ENCODE peak calls at places on chromosomes 16 and 17, in five cellular contexts. J is heart left ventricle, H is fibroblast of pulmonary artery, M is endothelial cell of umbilical vein, Z is HCT116. W is an unnamed sample.

GRCh38 chr16:89764711-89765201 is 43.4 kb downstream of the ZNF276 start:
- DNase-seq in H (no peak), J (peak), M (no peak), Z (no peak), W (no peak)

GRCh38 chr16:82031116-82032084 is 3.7 kb upstream of the HSD17B2 start:
- DNase-seq in H (peak), J (no peak), Z (peak), M (peak), W (peak)

GRCh38 chr17:20998571-20999043 is 44.2 kb downstream of the USP22 start:
- DNase-seq in H (no peak), M (no peak), Z (no peak), J (no peak), W (no peak)

GRCh38 chr16:31333686-31334649 is 21.0 kb upstream of the ITGAX start:
- DNase-seq in H (peak), M (no peak), Z (peak), J (no peak), W (no peak)

GRCh38 chr16:62068747-62069146 is 32.5 kb upstream of the CDH8 start:
- DNase-seq in Z (no peak), M (no peak), H (no peak), J (no peak), W (no peak)

GRCh38 chr17:72571813-72572396 is 451.1 kb downstream of the SOX9 start:
- DNase-seq in H (no peak), M (no peak), J (no peak), Z (no peak), W (no peak)

GRCh38 chr16:78249056-78249455 is 149.6 kb downstream of the WWOX start:
- DNase-seq in J (no peak), Z (no peak), M (no peak), H (no peak), W (no peak)

GRCh38 chr17:38925263-38925995 is at the start of gene LASP1NB:
- DNase-seq in M (no peak), Z (no peak), J (peak), H (peak), W (no peak)

GRCh38 chr16:56649820-56650219 is 1.9 kb upstream of the MT1B start:
- DNase-seq in M (no peak), J (no peak), Z (no peak), H (no peak), W (no peak)

GRCh38 chr16:4626396-4626795 is 1.8 kb downstream of the MGRN1 start:
- DNase-seq in Z (no peak), J (no peak), H (no peak), M (no peak), W (no peak)

GRCh38 chr16:22324787-22325597 is 27.8 kb downstream of the POLR3E start:
- DNase-seq in Z (no peak), H (no peak), J (no peak), M (no peak), W (no peak)

GRCh38 chr17:28549274-28550132 is 2.9 kb downstream of the UNC119 start:
- DNase-seq in J (no peak), M (no peak), Z (no peak), H (no peak), W (no peak)

GRCh38 chr16:88749358-88749757 is 35.7 kb downstream of the PIEZO1 start:
- DNase-seq in J (no peak), H (no peak), Z (no peak), M (no peak), W (no peak)

GRCh38 chr17:48374650-48375230 is 55.3 kb downstream of the SKAP1 start:
- DNase-seq in M (peak), H (no peak), Z (peak), J (no peak), W (no peak)

GRCh38 chr16:56353054-56353921 is 72.1 kb downstream of the AMFR start:
- DNase-seq in J (no peak), Z (no peak), H (no peak), M (no peak), W (no peak)

GRCh38 chr16:17512636-17513220 is 42.0 kb upstream of the XYLT1 start:
- DNase-seq in H (no peak), J (no peak), M (no peak), Z (no peak), W (no peak)

GRCh38 chr16:83023640-83024039 is 396.9 kb downstream of the CDH13 start:
- DNase-seq in Z (no peak), M (peak), J (no peak), H (peak), W (no peak)

GRCh38 chr16:88131256-88131655 is 180.0 kb downstream of the BANP start:
- DNase-seq in Z (no peak), H (no peak), M (no peak), J (no peak), W (no peak)

GRCh38 chr17:7987112-7987893 is 15.1 kb upstream of the GUCY2D start:
- DNase-seq in H (peak), J (no peak), Z (no peak), M (no peak), W (no peak)

GRCh38 chr16:88973007-88973410 is 4.0 kb downstream of the CBFA2T3 start:
- DNase-seq in Z (no peak), J (no peak), M (no peak), H (no peak), W (no peak)

GRCh38 chr16:22052985-22053384 is 39.4 kb upstream of the VWA3A start:
- DNase-seq in J (no peak), Z (no peak), H (no peak), M (no peak), W (no peak)

GRCh38 chr17:57109393-57110151 is 24.5 kb downstream of the AKAP1 start:
- DNase-seq in H (peak), Z (no peak), M (no peak), J (peak), W (no peak)

GRCh38 chr16:50821586-50821985 is 79.7 kb downstream of the CYLD start:
- DNase-seq in H (no peak), J (no peak), M (no peak), Z (peak), W (peak)

GRCh38 chr17:64200080-64201042 is 62.7 kb downstream of the TEX2 start:
- DNase-seq in M (no peak), J (no peak), H (peak), Z (no peak), W (no peak)

GRCh38 chr16:71883849-71884638 is at the start of gene ZNF821:
- DNase-seq in J (peak), H (peak), M (peak), Z (no peak), W (peak)

GRCh38 chr17:62966426-62967110 is 533 bp downstream of the TANC2 start:
- DNase-seq in H (peak), M (peak), J (no peak), Z (no peak), W (no peak)

GRCh38 chr16:15976225-15976812 is 26.9 kb downstream of the ABCC1 start:
- DNase-seq in M (no peak), H (no peak), J (no peak), Z (no peak), W (no peak)

GRCh38 chr16:27321013-27321960 is 7.5 kb downstream of the IL4R start:
- DNase-seq in M (no peak), Z (no peak), J (no peak), H (peak), W (no peak)

GRCh38 chr16:71883193-71883848 is 661 bp downstream of the ZNF821 start:
- DNase-seq in Z (no peak), M (peak), H (no peak), J (peak), W (no peak)

GRCh38 chr17:77235370-77236080 is 94.8 kb downstream of the SEC14L1 start:
- DNase-seq in H (peak), J (peak), Z (no peak), M (peak), W (peak)

GRCh38 chr16:66095676-66096075 is 270.8 kb upstream of the CDH5 start:
- DNase-seq in Z (no peak), M (no peak), H (no peak), J (no peak), W (no peak)
- TF ChIP-seq CTCF in Z (peak), M (no peak), H (peak), J (no peak), W (peak)

DNA sequence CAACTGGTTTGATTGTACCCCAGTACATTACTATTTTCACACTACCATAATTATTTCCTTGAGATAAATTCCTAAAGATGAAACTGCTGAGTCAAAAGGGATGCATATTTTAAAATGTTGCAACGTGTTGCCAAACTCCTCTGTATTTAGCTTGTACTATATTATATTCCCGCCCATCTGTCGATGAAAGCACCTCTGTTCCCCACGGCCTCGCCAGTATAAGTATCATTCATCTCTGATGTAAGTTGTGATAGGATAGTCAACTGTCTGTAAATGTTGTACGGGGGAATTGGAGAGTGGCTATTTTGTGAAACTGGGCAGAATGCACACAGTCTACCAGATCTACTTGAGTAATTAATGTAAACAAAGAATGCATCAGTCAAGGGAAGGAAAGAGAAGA is 47.7 kb upstream of the TNRC6A start:
- DNase-seq in J (no peak), M (no peak), Z (no peak), H (peak), W (no peak)
- H3K4me3 ChIP-seq in J (no peak), M (no peak), Z (no peak), H (no peak), W (no peak)

GRCh38 chr16:2056077-2056476 is 8.3 kb downstream of the TSC2 start:
- DNase-seq in Z (no peak), M (no peak), H (peak), J (no peak), W (no peak)

GRCh38 chr16:2058901-2059300 is 11.1 kb downstream of the TSC2 start:
- DNase-seq in Z (no peak), J (no peak), M (no peak), H (no peak), W (no peak)

GRCh38 chr16:2057438-2057837 is 9.7 kb downstream of the TSC2 start:
- DNase-seq in J (no peak), H (no peak), M (no peak), Z (no peak), W (no peak)

GRCh38 chr16:2054543-2055245 is 6.9 kb downstream of the TSC2 start:
- DNase-seq in M (no peak), H (no peak), J (no peak), Z (no peak), W (no peak)

DNA sequence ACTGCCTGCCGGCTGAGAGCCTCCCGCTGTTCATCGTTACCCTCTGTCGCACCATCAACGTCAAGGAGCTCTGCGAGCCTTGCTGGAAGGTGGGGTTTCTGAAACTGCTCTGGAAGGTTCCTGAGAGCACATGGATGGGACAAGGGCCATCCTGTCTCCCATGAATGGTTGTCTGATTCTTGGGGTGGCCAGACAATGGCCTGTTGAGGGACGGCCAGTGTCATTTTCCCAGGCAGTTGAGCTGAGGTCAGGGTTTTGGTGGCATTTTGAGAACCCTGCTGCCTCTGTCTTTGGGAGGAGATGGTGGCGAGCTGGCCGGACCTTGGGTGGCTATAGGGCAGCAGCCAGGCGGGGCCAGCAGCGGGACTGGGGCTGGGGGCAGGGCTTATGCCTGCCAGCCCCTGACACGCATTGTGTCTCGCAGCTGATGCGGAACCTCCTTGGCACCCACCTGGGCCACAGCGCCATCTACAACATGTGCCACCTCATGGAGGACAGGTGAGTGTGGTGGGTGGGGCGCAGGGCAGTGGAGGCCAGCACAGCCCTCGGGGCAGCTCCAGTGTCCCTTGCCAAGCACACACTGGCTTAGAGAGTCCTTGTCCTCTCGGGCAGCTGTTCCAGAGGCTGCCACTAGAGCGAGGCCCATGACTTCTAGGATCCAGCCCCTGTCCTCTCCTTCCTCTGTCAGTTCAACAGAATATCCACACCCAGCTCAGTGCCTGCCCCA is 9.1 kb downstream of the TSC2 start:
- DNase-seq in M (no peak), H (peak), J (no peak), Z (no peak), W (no peak)
- TF ChIP-seq CTCF in M (no peak), H (peak), J (no peak), Z (peak), W (peak)

GRCh38 chr16:3085868-3086595 is 13.1 kb downstream of the ZSCAN10 start:
- DNase-seq in J (no peak), Z (no peak), M (no peak), H (no peak), W (no peak)
- H3K4me3 ChIP-seq in J (peak), Z (no peak), M (no peak), H (no peak), W (no peak)

GRCh38 chr17:81117672-81118198 is 47.6 kb upstream of the PVALEF start:
- DNase-seq in J (no peak), H (no peak), Z (no peak), M (no peak), W (no peak)

GRCh38 chr17:81120149-81120484 is 45.2 kb upstream of the PVALEF start:
- DNase-seq in H (no peak), M (no peak), Z (no peak), J (no peak), W (no peak)

GRCh38 chr17:81118308-81119221 is 46.7 kb upstream of the PVALEF start:
- DNase-seq in M (no peak), J (no peak), Z (no peak), H (no peak), W (no peak)

GRCh38 chr17:81120695-81121621 is 44.3 kb upstream of the PVALEF start:
- DNase-seq in J (no peak), M (no peak), H (no peak), Z (no peak), W (no peak)

GRCh38 chr17:81119223-81120148 is 45.8 kb upstream of the PVALEF start:
- DNase-seq in M (peak), J (peak), Z (peak), H (peak), W (peak)
- TF ChIP-seq CTCF in M (peak), J (no peak), Z (peak), H (no peak), W (peak)

GRCh38 chr17:1522626-1523025 is 6.2 kb upstream of the INPP5K start:
- DNase-seq in M (no peak), J (no peak), H (no peak), Z (no peak), W (no peak)

GRCh38 chr17:1518410-1518809 is 2.0 kb upstream of the INPP5K start:
- DNase-seq in H (no peak), J (no peak), M (no peak), Z (no peak), W (no peak)

GRCh38 chr17:1521067-1521466 is 4.7 kb upstream of the INPP5K start:
- DNase-seq in J (no peak), H (no peak), Z (no peak), M (no peak), W (no peak)

GRCh38 chr17:1516403-1517161 is at the start of gene INPP5K:
- DNase-seq in H (peak), M (peak), J (peak), Z (peak), W (peak)

DNA sequence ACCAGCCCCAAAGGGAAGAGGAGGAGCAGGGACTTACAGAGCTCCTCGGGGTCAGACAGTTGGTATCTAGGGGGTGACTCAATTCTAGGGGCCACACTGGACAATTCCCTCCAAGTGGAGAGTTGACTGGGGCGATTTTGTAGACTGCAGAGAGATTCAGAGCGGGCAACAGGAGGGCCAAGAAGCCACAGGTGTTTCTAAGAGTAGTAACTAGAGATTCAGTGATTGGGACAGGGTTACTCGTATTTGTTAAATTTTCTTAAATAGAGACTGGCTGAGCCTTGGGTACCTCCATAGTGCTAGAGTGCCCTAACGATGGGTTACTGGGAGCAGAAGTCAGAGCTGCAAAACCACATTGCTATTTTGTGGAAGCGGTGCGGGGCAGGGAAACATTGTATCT is 3.3 kb upstream of the INPP5K start:
- DNase-seq in H (no peak), J (no peak), M (no peak), Z (no peak), W (no peak)
- H3K4me3 ChIP-seq in H (no peak), J (no peak), M (no peak), Z (no peak), W (no peak)

W was measured in HFF-Myc.